ENCODE peak calls at places on chromosomes 16 and 17, in nine cellular contexts. J is left lung; T is GM12878; X is stomach; Y is endodermal cell; L is prostate gland; B is ovary; R is CD4-positive, CD25-positive, alpha-beta regulatory T cell; H is upper lobe of right lung. C is an unnamed sample.

GRCh38 chr17:28916302-28916934 is 13.5 kb upstream of the DHRS13 start:
- DNase-seq in J (no peak), T (no peak), X (peak; percentile 60), Y (peak; percentile 83), L (peak; percentile 53), B (peak; percentile 52), R (peak; percentile 27), H (peak; percentile 69), C (peak; percentile 47)

GRCh38 chr17:83170571-83171260 is 91.3 kb downstream of the METRNL start:
- DNase-seq in J (no peak), T (no peak), X (no peak), Y (peak; percentile 48), L (no peak), B (no peak), R (no peak), H (no peak), C (no peak)

GRCh38 chr17:82931696-82932060 is 91.9 kb upstream of the ZNF750 start:
- DNase-seq in J (peak; percentile 51), T (no peak), X (peak; percentile 24), Y (no peak), L (no peak), B (peak; percentile 86), R (no peak), H (peak; percentile 57), C (no peak)

GRCh38 chr17:954431-955164 is 25.0 kb downstream of the NXN start:
- DNase-seq in J (peak; percentile 60), T (no peak), X (no peak), Y (peak; percentile 74), L (no peak), B (no peak), R (no peak), H (no peak), C (no peak)

GRCh38 chr16:61887903-61888302 is 148.3 kb downstream of the CDH8 start:
- DNase-seq in J (peak; percentile 32), T (peak; percentile 19), X (no peak), Y (peak; percentile 69), L (no peak), B (no peak), R (no peak), H (no peak), C (no peak)

GRCh38 chr17:40176409-40177110 is 710 bp upstream of the RAPGEFL1 start:
- DNase-seq in J (peak; percentile 64), T (no peak), X (peak; percentile 60), Y (peak; percentile 68), L (peak; percentile 81), B (no peak), R (no peak), H (no peak), C (no peak)

GRCh38 chr17:17648762-17649161 is 32.5 kb upstream of the RAI1 start:
- DNase-seq in J (no peak), T (no peak), X (no peak), Y (no peak), L (no peak), B (no peak), R (no peak), H (no peak), C (no peak)

GRCh38 chr17:70230883-70231282 is 61.6 kb downstream of the KCNJ2 start:
- DNase-seq in J (no peak), T (no peak), X (no peak), Y (no peak), L (no peak), B (no peak), R (no peak), H (no peak), C (no peak)

GRCh38 chr16:69444873-69445517 is 20.6 kb downstream of the CYB5B start:
- DNase-seq in J (no peak), T (no peak), X (no peak), Y (no peak), L (no peak), B (no peak), R (no peak), H (no peak), C (peak; percentile 19)

GRCh38 chr17:76586741-76587487 is 1.3 kb upstream of the ST6GALNAC2 start:
- DNase-seq in J (no peak), T (no peak), X (no peak), Y (peak; percentile 79), L (peak; percentile 59), B (no peak), R (no peak), H (peak; percentile 66), C (no peak)

GRCh38 chr16:49496656-49497055 is 123.1 kb downstream of the C16orf78 start:
- DNase-seq in J (peak; percentile 15), T (no peak), X (no peak), Y (no peak), L (no peak), B (no peak), R (no peak), H (no peak), C (no peak)

GRCh38 chr17:33992113-33992512 is 263.0 kb upstream of the CCL2 start:
- DNase-seq in J (no peak), T (no peak), X (no peak), Y (peak; percentile 8), L (no peak), B (no peak), R (no peak), H (no peak), C (no peak)

GRCh38 chr17:45318561-45319230 is 1.9 kb upstream of the MAP3K14 start:
- DNase-seq in J (no peak), T (no peak), X (peak; percentile 56), Y (peak; percentile 55), L (no peak), B (no peak), R (no peak), H (no peak), C (no peak)

GRCh38 chr17:45315583-45316270 is 1.1 kb downstream of the MAP3K14 start:
- DNase-seq in J (no peak), T (no peak), X (no peak), Y (peak; percentile 57), L (no peak), B (no peak), R (no peak), H (no peak), C (no peak)

GRCh38 chr17:45314761-45315549 is 1.9 kb downstream of the MAP3K14 start:
- DNase-seq in J (no peak), T (no peak), X (no peak), Y (no peak), L (no peak), B (no peak), R (no peak), H (no peak), C (no peak)

GRCh38 chr17:45317113-45317820 is 447 bp upstream of the MAP3K14 start:
- DNase-seq in J (peak; percentile 100), T (peak; percentile 100), X (peak; percentile 100), Y (peak; percentile 100), L (peak; percentile 100), B (peak; percentile 100), R (peak; percentile 100), H (peak; percentile 100), C (peak; percentile 100)

DNA sequence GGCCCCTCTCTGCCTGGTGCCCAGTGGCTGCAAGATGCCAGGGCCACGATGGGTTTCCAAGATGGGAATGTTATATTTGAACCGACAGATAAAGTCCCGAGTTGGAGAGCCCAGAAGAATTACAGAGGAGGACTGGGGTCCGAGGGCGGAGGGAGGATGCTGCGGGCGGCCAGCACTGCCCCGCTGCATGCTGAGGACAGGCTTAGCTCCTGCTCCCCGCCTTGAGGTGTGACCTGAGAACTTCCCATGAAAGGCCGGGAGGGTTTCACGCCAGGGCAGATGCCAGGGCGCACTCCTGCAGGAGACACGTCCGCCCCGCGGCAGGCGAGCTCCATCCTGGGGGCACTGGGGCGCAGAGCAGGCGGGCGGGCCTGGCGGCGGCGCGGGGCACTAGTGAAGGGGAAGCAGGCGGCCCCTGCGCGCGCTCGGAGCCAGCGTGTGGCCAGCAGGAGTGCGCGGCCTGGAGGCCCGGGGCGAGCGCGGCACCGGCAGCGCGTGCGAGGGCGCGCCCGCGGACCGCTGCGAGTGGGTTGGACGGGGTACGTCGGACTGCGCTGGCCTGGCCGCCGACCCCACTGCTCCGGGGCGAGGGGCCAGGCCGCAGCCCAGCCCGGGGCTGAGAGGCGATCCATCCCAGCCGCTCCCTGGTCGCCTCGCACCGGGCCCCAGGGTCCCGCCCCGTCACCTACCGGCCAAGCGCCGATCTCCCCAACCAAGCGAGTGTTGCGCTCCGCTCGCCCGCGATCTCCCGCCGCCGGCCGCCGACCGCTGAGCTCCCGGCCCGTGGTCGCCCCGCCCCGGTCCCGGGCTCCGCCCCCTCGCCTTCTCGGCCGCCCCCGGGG is at the start of gene MAP3K14:
- DNase-seq in J (peak; percentile 78), T (no peak), X (peak; percentile 75), Y (peak; percentile 91), L (peak; percentile 38), B (peak; percentile 86), R (peak; percentile 61), H (peak; percentile 92), C (no peak)
- H3K27ac ChIP-seq in J (peak within 1 kb of the TSS; percentile 96), T (peak within 1 kb of the TSS; percentile 91), X (peak within 1 kb of the TSS; percentile 96), Y (peak within 1 kb of the TSS; percentile 92), L (peak within 1 kb of the TSS; percentile 96), B (peak within 1 kb of the TSS; percentile 39), R (peak within 1 kb of the TSS; percentile 95), H (peak within 1 kb of the TSS; percentile 94), C (peak within 1 kb of the TSS; percentile 77)

DNA sequence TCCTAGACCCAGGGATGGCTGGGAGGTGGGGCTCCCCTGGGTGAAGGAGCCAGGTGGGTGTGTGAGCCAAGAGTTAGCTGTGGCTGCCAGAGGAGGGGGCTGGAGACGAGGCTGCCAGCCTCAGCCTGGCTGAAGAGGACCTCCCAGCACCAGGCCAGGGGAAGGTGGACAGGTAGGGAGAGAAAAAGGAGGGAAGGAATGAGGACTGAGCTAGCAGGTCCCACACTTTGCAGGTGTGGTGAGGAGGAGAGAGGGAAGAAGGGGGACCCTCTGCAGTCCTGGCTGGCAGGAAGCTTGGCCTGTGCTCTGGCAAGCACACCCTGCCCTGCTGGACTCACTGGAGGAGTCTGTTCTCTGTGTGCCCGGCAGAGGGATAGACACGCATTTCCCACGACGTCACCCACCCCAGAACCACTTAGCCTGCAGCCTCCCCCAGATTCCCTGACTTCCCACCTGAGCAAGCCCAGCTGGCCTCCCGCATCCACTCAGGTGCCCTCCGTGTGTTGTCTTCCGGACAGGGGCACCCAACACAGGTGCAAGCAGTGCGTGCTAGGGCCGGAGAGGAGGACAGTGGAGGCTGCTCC is 42.0 kb downstream of the SOCS3 start:
- DNase-seq in J (no peak), T (no peak), X (no peak), Y (no peak), L (no peak), B (no peak), R (no peak), H (no peak), C (no peak)
- H3K4me1 ChIP-seq in J (peaks cover 76% of the 10 kb centered on the region), T (peaks cover 42% of the 10 kb centered on the region), X (peaks cover 61% of the 10 kb centered on the region), Y (peaks cover 12% of the 10 kb centered on the region), L (no peaks in the 10 kb centered on the region), B (peaks cover 23% of the 10 kb centered on the region), R (peaks cover 33% of the 10 kb centered on the region), H (peaks cover 49% of the 10 kb centered on the region), C (peaks cover 44% of the 10 kb centered on the region)

GRCh38 chr16:72312862-72313261 is 140.9 kb upstream of the PMFBP1 start:
- DNase-seq in J (no peak), T (no peak), X (no peak), Y (no peak), L (no peak), B (no peak), R (no peak), H (no peak), C (no peak)
- H3K4me3 ChIP-seq in J (no peak overlapping the region), T (no peak overlapping the region), X (no peak overlapping the region), Y (no peak overlapping the region), L (no peak overlapping the region), B (no peak overlapping the region), R (no peak overlapping the region), H (no peak overlapping the region), C (no peak overlapping the region)

DNA sequence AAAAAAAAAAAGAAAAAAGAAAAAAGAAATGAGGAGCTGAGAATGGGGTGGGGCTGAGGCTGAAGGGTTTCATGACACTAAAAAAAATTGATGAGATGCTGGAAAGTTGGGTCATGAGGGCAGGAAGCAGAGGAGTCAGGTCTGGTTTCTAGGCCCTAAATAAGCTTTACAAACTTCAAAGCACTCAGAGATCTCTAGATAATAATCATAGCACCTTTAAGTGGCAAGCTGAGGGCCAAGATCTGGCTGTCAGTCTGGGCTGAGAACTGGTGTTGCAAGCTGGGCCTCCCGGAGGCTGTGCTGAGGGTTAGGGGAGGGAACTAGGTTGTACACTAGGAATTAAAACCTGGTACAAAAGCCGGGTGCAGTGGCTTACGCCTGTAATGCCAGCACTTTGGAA is 6.4 kb downstream of the ZNF764 start:
- DNase-seq in J (peak; percentile 68), T (no peak), X (no peak), Y (no peak), L (no peak), B (no peak), R (peak; percentile 51), H (peak; percentile 82), C (peak; percentile 89)
- H3K27ac ChIP-seq in J (no peak overlapping the region), T (no peak overlapping the region), X (peak overlapping the region; percentile 42), Y (no peak overlapping the region), L (no peak overlapping the region), B (no peak overlapping the region), R (peak overlapping the region; percentile 65), H (peak overlapping the region; percentile 61), C (peak overlapping the region; percentile 60)

C was measured in CD4-positive, alpha-beta memory T cell.